ENCODE peak calls at places on chromosomes 13 and 19, in ten cellular contexts. D is GM23338, O is fibroblast of mammary gland, E is left ventricle myocardium inferior, C is brain microvascular endothelial cell, V is esophagus squamous epithelium, F is heart right ventricle, S is lower lobe of right lung, J is AG09319, N is body of pancreas. A is an unnamed sample.

GRCh38 chr13:31038834-31039552 is 106.5 kb downstream of the TEX26 start:
- DNase-seq in D (no peak), O (peak; percentile 59), E (no peak), C (peak; percentile 14), V (no peak), F (no peak), S (no peak), J (no peak), N (no peak), A (no peak)

GRCh38 chr19:41083516-41083915 is 4.7 kb upstream of the CYP2A13 start:
- DNase-seq in D (no peak), O (no peak), E (no peak), C (no peak), V (no peak), F (no peak), S (no peak), J (no peak), N (no peak), A (no peak)

GRCh38 chr19:17775245-17775927 is 19.6 kb upstream of the B3GNT3 start:
- DNase-seq in D (peak; percentile 85), O (peak; percentile 47), E (no peak), C (peak; percentile 46), V (no peak), F (no peak), S (no peak), J (no peak), N (peak; percentile 25), A (peak; percentile 43)

GRCh38 chr19:18532208-18532890 is 10.5 kb upstream of the ELL start:
- DNase-seq in D (no peak), O (no peak), E (no peak), C (no peak), V (no peak), F (no peak), S (no peak), J (no peak), N (no peak), A (no peak)

GRCh38 chr19:5680083-5680436 is 256 bp downstream of the MICOS13 start:
- DNase-seq in D (peak; percentile 61), O (peak; percentile 34), E (no peak), C (peak; percentile 18), V (no peak), F (peak; percentile 58), S (peak; percentile 68), J (no peak), N (no peak), A (no peak)

GRCh38 chr19:21835429-21835809 is 563 bp downstream of the ZNF43 start:
- DNase-seq in D (no peak), O (no peak), E (no peak), C (no peak), V (no peak), F (no peak), S (peak; percentile 46), J (no peak), N (no peak), A (no peak)

GRCh38 chr19:38726284-38726673 is 18.0 kb downstream of the CAPN12 start:
- DNase-seq in D (no peak), O (no peak), E (peak; percentile 10), C (no peak), V (no peak), F (peak; percentile 9), S (no peak), J (no peak), N (no peak), A (no peak)

GRCh38 chr19:29404951-29405727 is 120.7 kb upstream of the VSTM2B start:
- DNase-seq in D (peak; percentile 78), O (no peak), E (no peak), C (no peak), V (no peak), F (no peak), S (no peak), J (no peak), N (no peak), A (no peak)

GRCh38 chr13:50167224-50167947 is 152.1 kb downstream of the KCNRG start:
- DNase-seq in D (no peak), O (no peak), E (no peak), C (no peak), V (no peak), F (no peak), S (no peak), J (no peak), N (no peak), A (no peak)

GRCh38 chr13:97002581-97002980 is 8.3 kb upstream of the OXGR1 start:
- DNase-seq in D (no peak), O (no peak), E (no peak), C (peak; percentile 35), V (no peak), F (no peak), S (no peak), J (no peak), N (no peak), A (no peak)

GRCh38 chr13:113493315-113493951 is 2.9 kb upstream of the DCUN1D2 start:
- DNase-seq in D (no peak), O (peak; percentile 99), E (no peak), C (peak; percentile 79), V (no peak), F (no peak), S (no peak), J (peak; percentile 66), N (no peak), A (no peak)

GRCh38 chr19:1933942-1934341 is 7.0 kb upstream of the CSNK1G2 start:
- DNase-seq in D (no peak), O (no peak), E (no peak), C (no peak), V (no peak), F (no peak), S (no peak), J (no peak), N (no peak), A (no peak)

GRCh38 chr19:6721773-6722172 is 1.3 kb upstream of the C3 start:
- DNase-seq in D (no peak), O (no peak), E (no peak), C (no peak), V (no peak), F (no peak), S (no peak), J (no peak), N (no peak), A (no peak)

GRCh38 chr19:48102870-48103751 is 7.5 kb downstream of the PLA2G4C start:
- DNase-seq in D (peak; percentile 82), O (peak; percentile 59), E (no peak), C (peak; percentile 31), V (no peak), F (no peak), S (no peak), J (no peak), N (no peak), A (no peak)

DNA sequence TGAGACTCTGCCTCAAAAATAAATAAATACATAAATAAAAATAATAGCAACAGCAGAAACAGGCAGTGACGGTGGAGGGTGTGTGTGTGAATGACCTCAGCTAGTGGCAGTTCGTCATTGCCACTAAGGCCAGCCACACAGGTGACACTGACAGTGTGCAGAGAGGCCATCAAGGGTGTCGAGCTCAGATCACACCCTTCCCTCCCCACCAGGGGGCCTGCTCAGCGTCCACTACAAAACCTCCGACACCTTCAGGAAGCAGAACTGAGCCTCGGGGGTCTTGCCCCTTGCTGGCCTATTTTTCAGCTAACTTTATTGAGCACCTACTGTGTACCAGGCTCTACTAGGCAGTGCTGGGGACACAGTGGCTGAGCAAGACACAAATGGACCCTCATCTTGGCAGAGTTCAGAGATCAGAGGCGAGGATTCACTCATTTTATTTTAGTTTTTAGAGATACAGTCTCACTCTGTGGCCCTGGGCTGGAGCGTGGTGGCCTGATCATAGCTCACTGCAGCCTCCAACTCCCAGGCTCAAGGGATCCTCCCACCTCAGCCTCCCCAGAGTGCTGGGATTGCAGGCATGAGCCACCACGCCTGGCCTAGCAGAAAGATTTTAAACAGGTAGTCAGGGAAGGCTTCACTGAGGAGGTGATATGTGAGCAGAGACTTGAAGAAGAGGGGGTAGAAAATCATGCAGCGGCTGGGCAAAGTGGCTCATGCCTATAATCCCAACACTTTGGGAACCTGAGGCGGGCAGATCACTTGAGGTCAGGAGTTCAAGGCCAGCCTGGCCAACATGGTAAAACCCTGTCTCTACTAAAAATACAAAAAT is 30.3 kb upstream of the SEMA6B start:
- DNase-seq in D (peak; percentile 54), O (no peak), E (peak; percentile 41), C (no peak), V (no peak), F (no peak), S (no peak), J (no peak), N (no peak), A (no peak)
- TF ChIP-seq CTCF in D (peak; percentile 38), O (peak; percentile 31), E (peak; percentile 57), C (peak; percentile 73), V (no peak), F (peak; percentile 42), S (peak; percentile 19), J (peak; percentile 30), N (no peak), A (no peak)

DNA sequence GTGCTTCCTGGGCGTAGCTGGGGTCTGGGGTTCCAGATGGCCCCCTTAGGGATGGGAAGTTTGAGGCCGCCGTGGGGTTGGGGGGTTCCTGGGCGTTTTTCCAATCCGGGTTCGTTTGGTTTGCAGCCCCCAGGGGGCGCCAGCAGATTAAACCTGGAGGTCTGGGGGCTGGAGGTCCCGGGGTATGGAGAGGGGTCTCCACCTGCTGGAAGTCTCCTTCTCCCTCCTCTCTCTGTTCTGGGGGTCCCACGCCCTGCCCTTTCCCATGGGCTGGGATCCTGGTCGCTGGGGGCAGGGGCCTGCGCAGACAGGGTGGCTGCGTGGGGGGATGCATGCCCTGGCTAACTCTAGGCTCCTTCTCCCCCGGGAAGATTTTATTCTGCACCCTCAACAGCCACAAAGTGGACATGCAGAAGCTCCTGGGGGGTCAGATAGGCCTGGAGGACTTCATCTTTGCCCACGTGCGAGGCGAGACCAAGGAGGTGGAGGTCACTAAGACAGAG is 897 bp downstream of the GIPC3 start:
- DNase-seq in D (peak; percentile 87), O (no peak), E (no peak), C (no peak), V (no peak), F (no peak), S (no peak), J (no peak), N (no peak), A (no peak)
- TF ChIP-seq CTCF in D (peak; percentile 83), O (peak; percentile 33), E (peak; percentile 65), C (peak; percentile 79), V (peak; percentile 53), F (peak; percentile 63), S (peak; percentile 64), J (peak; percentile 42), N (no peak), A (no peak)

DNA sequence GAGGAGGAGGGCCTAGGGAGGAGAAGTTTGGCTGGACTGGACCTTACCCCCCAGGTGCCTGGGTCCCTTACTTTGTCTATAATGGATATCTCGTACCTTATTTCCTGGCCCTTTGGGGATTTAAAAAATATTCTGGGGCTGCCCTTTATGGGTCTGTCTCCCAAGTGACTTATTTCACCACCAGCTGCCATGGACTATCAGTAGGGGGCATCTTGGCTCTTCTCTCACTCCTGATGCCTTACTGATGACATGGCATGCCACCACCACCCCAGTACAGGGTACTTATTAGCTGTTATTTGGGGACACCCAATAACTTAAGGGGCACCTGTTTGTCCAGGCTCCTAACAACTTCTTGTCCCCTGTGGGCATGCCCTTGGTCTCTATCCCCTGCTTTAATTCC is 38.0 kb downstream of the NFIX start:
- DNase-seq in D (no peak), O (no peak), E (no peak), C (no peak), V (no peak), F (no peak), S (no peak), J (no peak), N (no peak), A (no peak)
- TF ChIP-seq CTCF in D (peak; percentile 7), O (peak; percentile 24), E (peak; percentile 21), C (peak; percentile 50), V (no peak), F (no peak), S (no peak), J (peak; percentile 31), N (no peak), A (no peak)

GRCh38 chr19:46579286-46579944 is 21.7 kb upstream of the CALM3 start:
- DNase-seq in D (peak; percentile 88), O (no peak), E (no peak), C (no peak), V (no peak), F (no peak), S (no peak), J (no peak), N (no peak), A (no peak)
- TF ChIP-seq CTCF in D (peak; percentile 88), O (no peak), E (peak; percentile 35), C (no peak), V (no peak), F (no peak), S (peak; percentile 39), J (peak; percentile 26), N (no peak), A (no peak)